ENCODE peak calls at places on chromosomes 11 and 22, in four cellular contexts. G is colonic mucosa, R is right atrium auricular region, W is stomach. I is an unnamed sample.

GRCh38 chr11:117072517-117073218 is 25.6 kb downstream of the SIK3 start:
- DNase-seq in G (no peak), R (no peak), W (no peak), I (no peak)

GRCh38 chr22:35218079-35218478 is 39.2 kb upstream of the HMGXB4 start:
- DNase-seq in G (no peak), R (no peak), W (no peak), I (no peak)

GRCh38 chr11:35099278-35100018 is 39.5 kb upstream of the CD44 start:
- DNase-seq in G (no peak), R (no peak), W (no peak), I (no peak)

GRCh38 chr11:109939176-109939810 is 153.9 kb upstream of the ZC3H12C start:
- DNase-seq in G (peak), R (no peak), W (no peak), I (no peak)

GRCh38 chr11:9601041-9601875 is 27.8 kb downstream of the WEE1 start:
- DNase-seq in G (peak), R (peak), W (no peak), I (no peak)

GRCh38 chr11:76206327-76207081 is at the start of gene WNT11:
- DNase-seq in G (peak), R (no peak), W (peak), I (no peak)

GRCh38 chr11:85316967-85317366 is 310.2 kb downstream of the DLG2 start:
- DNase-seq in G (no peak), R (no peak), W (no peak), I (no peak)

GRCh38 chr11:3195251-3196160 is 23.1 kb downstream of the MRGPRG start:
- DNase-seq in G (no peak), R (no peak), W (no peak), I (peak)

GRCh38 chr11:71249301-71249700 is 3.1 kb downstream of the SHANK2 start:
- DNase-seq in G (no peak), R (no peak), W (peak), I (no peak)

GRCh38 chr22:48188211-48188845 is 1425.9 kb downstream of the TBC1D22A start:
- DNase-seq in G (no peak), R (no peak), W (no peak), I (peak)

GRCh38 chr11:8192016-8192895 is 23.4 kb upstream of the RIC3 start:
- DNase-seq in G (peak), R (no peak), W (peak), I (no peak)

GRCh38 chr22:38137876-38138687 is 27.6 kb upstream of the BAIAP2L2 start:
- DNase-seq in G (no peak), R (no peak), W (no peak), I (peak)

GRCh38 chr11:86440843-86441242 is 66.2 kb downstream of the CCDC81 start:
- DNase-seq in G (no peak), R (no peak), W (no peak), I (no peak)

GRCh38 chr11:21475276-21475675 is 717.6 kb upstream of the ANO5 start:
- DNase-seq in G (no peak), R (no peak), W (no peak), I (no peak)

GRCh38 chr11:21476588-21476987 is 716.3 kb upstream of the ANO5 start:
- DNase-seq in G (no peak), R (no peak), W (no peak), I (no peak)

GRCh38 chr11:21472256-21472655 is 720.6 kb upstream of the ANO5 start:
- DNase-seq in G (no peak), R (no peak), W (no peak), I (no peak)

GRCh38 chr11:21470521-21470920 is 722.4 kb upstream of the ANO5 start:
- DNase-seq in G (no peak), R (no peak), W (no peak), I (no peak)

DNA sequence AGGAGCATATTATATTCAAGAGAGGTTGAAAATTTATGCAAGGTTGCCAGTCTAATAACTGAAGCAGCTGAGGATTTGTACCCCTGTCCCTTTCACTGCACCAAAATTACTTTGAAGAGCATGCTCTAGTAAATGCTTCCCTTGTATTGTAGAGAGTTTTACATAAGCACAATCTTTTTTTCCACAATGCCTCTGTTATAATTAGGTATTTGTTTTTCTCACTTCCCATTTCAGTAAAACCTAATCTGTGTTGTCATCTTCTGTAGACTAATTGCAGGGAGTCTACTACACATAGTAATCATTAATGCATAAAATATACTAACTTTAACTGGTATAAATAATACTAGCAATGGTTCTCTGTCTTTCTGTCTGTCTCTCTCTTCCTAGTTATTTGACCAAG is 718.4 kb upstream of the ANO5 start:
- DNase-seq in G (no peak), R (no peak), W (no peak), I (no peak)
- H3K27ac ChIP-seq in G (no peak), R (no peak), W (no peak), I (no peak)

DNA sequence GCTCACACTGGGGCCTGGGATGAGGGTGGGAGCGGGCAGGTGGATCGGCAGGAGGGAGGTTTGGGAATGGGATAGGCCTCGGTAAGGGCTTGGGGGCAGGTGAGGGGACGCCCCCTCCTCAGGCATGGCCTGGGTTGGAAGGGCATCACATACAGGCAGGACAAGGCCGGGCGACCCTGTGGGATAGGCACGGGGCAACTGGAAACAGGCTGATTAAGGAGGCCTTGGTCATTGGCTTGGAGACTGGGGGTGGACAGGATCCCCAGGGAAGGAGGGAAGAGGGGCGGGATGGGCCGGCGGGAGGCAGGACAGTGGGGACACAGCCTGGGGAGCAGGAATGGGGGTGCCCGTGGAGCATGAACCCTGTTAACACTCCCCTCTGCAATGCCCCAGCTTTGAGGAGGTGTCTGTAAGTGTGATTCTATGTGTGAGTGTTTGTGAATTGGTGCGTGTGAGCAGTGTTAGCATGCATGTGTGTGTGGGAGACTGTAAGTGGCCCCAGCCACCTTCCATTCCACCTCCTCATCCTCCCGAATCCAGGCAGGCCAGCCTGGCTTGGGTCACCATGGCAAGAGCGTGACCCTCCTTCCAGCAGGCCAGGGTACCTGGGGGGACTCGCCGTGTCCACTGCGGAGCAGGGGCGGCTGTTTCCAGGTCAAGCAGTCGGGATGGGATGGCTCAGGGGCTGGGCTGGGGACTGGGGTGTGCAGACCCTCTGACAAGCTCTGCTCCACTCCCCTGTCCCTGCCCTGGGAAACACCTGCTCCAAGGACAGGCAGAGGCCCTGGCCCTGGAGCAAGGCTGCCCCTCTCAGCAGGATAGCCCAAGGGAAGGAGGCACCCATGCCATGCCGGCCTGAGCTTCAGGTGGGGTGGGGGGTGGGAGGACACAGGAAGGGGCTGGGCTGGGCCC is 3.4 kb upstream of the PIM3 start:
- DNase-seq in G (no peak), R (no peak), W (peak), I (no peak)
- H3K27ac ChIP-seq in G (no peak), R (peak), W (peak), I (no peak)

GRCh38 chr22:19108807-19109197 is 13.4 kb downstream of the DGCR2 start:
- DNase-seq in G (no peak), R (no peak), W (no peak), I (no peak)

GRCh38 chr22:19111140-19111539 is 11.1 kb downstream of the DGCR2 start:
- DNase-seq in G (no peak), R (no peak), W (no peak), I (no peak)

GRCh38 chr22:19107730-19108074 is 14.5 kb downstream of the DGCR2 start:
- DNase-seq in G (no peak), R (no peak), W (no peak), I (no peak)

GRCh38 chr22:19110064-19110458 is 12.2 kb downstream of the DGCR2 start:
- DNase-seq in G (no peak), R (no peak), W (no peak), I (no peak)

DNA sequence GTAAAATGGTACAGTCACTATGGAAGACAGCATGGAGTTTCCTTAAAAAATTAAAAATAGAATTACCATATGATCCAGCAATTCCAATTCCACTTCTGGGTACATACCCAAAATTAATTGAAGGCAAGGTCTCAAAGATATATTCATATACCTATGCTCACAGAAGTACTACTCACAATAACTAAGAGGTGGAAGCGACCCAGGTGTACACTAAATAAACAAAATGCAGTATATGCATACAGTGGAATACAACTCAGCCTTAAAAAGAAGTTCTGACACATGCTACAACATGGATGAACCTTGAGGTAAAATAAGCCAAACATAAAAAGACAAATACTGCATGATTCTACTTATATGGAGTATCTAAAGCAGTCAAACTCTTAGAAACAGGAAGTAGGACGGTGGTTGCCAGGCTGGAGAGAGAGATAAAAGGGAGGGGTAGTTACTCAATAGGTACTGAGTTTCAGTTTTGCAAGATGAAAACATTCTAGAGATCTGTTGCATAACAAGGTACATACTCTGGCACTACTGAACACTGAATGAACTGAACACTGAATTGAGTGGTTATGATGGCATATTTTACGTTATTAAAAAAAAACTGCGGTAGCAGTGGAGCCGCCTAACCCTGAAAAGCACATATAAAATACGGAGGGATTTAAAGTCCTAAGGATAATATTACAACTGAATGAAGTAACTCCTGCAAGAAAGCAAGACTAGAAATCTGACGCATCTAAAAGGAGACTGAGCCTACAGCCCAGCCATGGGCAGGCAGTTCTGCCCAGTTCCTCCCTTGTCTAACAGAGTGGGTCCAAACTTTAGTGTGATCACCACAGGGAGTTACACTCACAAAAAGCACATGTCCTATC is 12.8 kb downstream of the DGCR2 start:
- DNase-seq in G (no peak), R (no peak), W (peak), I (no peak)
- H3K27ac ChIP-seq in G (peak), R (no peak), W (peak), I (peak)

GRCh38 chr11:129861702-129862107 is 33.7 kb downstream of the NFRKB start:
- DNase-seq in G (peak), R (peak), W (peak), I (peak)
- H3K27ac ChIP-seq in G (peak), R (peak), W (no peak), I (peak)

GRCh38 chr11:17400048-17400775 is 11.8 kb upstream of the KCNJ11 start:
- DNase-seq in G (no peak), R (no peak), W (no peak), I (no peak)
- H3K27ac ChIP-seq in G (no peak), R (no peak), W (no peak), I (no peak)

GRCh38 chr22:30396871-30397655 is at the start of gene SEC14L2:
- DNase-seq in G (peak), R (peak), W (peak), I (peak)
- H3K27ac ChIP-seq in G (no peak), R (peak), W (peak), I (peak)

DNA sequence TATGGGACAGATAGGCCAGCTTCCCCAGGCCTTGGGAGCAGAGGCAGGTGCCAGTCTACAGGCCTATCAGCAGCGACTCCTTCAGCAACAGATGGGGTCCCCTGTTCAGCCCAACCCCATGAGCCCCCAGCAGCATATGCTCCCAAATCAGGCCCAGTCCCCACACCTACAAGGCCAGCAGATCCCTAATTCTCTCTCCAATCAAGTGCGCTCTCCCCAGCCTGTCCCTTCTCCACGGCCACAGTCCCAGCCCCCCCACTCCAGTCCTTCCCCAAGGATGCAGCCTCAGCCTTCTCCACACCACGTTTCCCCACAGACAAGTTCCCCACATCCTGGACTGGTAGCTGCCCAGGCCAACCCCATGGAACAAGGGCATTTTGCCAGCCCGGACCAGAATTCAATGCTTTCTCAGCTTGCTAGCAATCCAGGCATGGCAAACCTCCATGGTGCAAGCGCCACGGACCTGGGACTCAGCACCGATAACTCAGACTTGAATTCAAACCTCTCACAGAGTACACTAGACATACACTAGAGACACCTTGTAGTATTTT is 26.6 kb upstream of the L3MBTL2 start:
- DNase-seq in G (no peak), R (no peak), W (no peak), I (no peak)
- H3K27ac ChIP-seq in G (no peak), R (no peak), W (no peak), I (no peak)

DNA sequence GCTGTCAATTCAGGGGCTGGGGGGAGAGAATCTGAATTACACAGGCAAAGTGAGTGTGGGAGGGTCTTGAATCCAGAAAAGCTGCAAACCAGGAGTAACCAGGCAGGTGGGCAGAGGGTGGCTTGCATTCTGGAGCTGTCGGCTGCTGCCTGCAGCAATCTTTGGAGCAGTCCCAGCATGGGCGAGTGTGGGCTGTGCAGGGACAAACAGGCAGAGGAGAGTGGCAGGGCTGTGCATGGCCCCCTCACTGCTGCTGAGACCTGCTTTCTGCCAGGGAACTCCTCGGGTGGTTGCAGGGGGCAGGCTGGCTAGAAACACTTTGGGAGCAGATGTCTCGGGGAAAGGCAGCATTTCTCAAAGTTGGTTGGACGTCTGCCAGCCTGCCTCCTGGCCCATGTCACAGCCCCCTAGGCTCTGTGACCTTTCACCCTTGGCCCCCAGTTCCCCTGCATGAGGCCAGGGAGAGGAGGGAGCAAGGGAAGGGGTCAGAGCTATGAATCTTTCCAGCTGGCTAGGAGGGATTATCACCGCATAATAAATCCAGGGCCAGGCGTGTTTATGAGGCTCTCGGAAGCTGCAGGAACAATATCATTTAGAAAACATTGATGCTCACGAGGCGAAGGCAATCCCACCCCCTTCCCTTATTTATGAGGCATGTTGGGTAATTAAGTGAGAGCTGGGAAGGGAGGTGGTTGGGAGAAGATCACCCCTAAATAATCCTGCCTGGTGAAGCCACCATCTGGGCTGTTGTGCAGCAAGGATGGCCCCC is 212.3 kb upstream of the NCAM1 start:
- DNase-seq in G (no peak), R (no peak), W (no peak), I (no peak)
- H3K27ac ChIP-seq in G (no peak), R (no peak), W (no peak), I (no peak)

DNA sequence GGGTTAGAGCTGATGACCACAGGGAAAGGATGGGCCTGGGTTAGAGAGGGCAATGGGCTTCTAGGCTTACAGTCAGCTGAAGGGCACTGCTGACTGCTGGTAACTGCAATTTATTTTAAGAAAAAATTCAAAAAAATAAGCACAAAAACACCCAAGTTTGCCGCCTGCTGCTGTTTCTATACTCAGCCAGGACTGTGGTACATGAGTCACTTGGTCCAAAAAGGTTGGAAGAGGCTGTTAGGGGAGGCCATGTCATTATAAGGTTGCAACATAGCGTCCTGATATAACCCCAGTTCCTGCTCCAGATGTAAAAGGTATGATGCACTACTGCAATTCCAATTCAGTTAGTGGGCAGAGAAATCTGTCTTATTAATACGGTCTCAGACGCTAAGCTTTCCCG is 98.9 kb downstream of the ETS1 start:
- DNase-seq in G (no peak), R (no peak), W (no peak), I (no peak)
- H3K27ac ChIP-seq in G (no peak), R (peak), W (no peak), I (no peak)

DNA sequence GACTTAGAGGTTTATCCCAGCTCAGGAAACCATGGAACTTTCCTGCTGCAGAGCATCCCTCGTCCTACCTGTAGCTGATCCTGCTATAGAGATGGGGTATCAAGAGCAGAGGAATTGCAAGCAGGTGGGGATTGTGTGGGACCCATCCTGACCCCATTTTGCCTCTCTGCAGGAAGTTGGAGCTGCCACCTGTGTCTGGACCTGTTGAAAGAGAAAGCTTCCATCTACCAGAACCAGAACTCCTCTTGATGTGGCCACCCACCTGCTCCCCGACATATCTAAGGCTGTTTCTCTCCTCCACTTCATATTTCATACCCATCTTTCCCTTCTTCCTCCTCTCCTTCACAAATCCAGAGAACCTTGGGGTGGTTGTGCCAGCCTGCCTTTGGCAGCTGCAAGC is 3.0 kb upstream of the TIGD3 start:
- DNase-seq in G (no peak), R (no peak), W (no peak), I (no peak)
- H3K27ac ChIP-seq in G (no peak), R (no peak), W (no peak), I (no peak)